ENCODE peak calls at places on chromosomes 4 and X, in six cellular contexts. J is CD8-positive, alpha-beta T cell; U is ovary; K is fibroblast of mammary gland; C is Peyer's patch; A is fibroblast of the aortic adventitia. Z is an unnamed sample.

GRCh38 chr4:142840516-142841123 is 5.5 kb downstream of the INPP4B start:
- DNase-seq in J (no peak), U (no peak), K (peak), C (no peak), A (peak), Z (peak)

GRCh38 chr4:148515248-148515647 is 73.0 kb upstream of the NR3C2 start:
- DNase-seq in J (no peak), U (no peak), K (peak), C (no peak), A (peak), Z (no peak)

GRCh38 chr4:33494150-33494549 is 2750.2 kb downstream of the ARAP2 start:
- DNase-seq in J (no peak), U (no peak), K (peak), C (no peak), A (peak), Z (no peak)

GRCh38 chrX:69388526-69388925 is 115.6 kb upstream of the NALF2 start:
- DNase-seq in J (no peak), U (no peak), K (no peak), C (no peak), A (no peak), Z (no peak)

GRCh38 chr4:4248885-4249203 is 821 bp upstream of the TMEM128 start:
- DNase-seq in J (no peak), U (no peak), K (peak), C (no peak), A (no peak), Z (no peak)

GRCh38 chr4:177194906-177195305 is 114.8 kb upstream of the NEIL3 start:
- DNase-seq in J (no peak), U (no peak), K (no peak), C (no peak), A (peak), Z (no peak)

GRCh38 chr4:108060164-108060563 is 70.5 kb downstream of the HADH start:
- DNase-seq in J (no peak), U (no peak), K (peak), C (no peak), A (peak), Z (peak)

GRCh38 chrX:111914398-111915092 is 38.6 kb downstream of the TRPC5OS start:
- DNase-seq in J (no peak), U (no peak), K (peak), C (no peak), A (no peak), Z (no peak)

GRCh38 chr4:31104596-31104995 is 384.4 kb downstream of the PCDH7 start:
- DNase-seq in J (no peak), U (no peak), K (no peak), C (no peak), A (no peak), Z (no peak)

GRCh38 chr4:82469776-82470345 is 39.5 kb downstream of the ENOPH1 start:
- DNase-seq in J (no peak), U (no peak), K (peak), C (no peak), A (peak), Z (no peak)

GRCh38 chrX:989959-990510 is 222.4 kb downstream of the CRLF2 start:
- DNase-seq in J (no peak), U (peak), K (peak), C (peak), A (peak), Z (peak)

GRCh38 chr4:186939766-186940165 is 216.1 kb upstream of the FAT1 start:
- DNase-seq in J (no peak), U (no peak), K (no peak), C (no peak), A (no peak), Z (no peak)

GRCh38 chr4:109434007-109434792 is 585 bp downstream of the SEC24B start:
- DNase-seq in J (peak), U (peak), K (peak), C (peak), A (peak), Z (peak)

GRCh38 chr4:76607266-76607799 is 172.3 kb downstream of the SHROOM3 start:
- DNase-seq in J (no peak), U (no peak), K (no peak), C (no peak), A (no peak), Z (peak)

GRCh38 chr4:53591372-53591892 is at the start of gene LNX1:
- DNase-seq in J (no peak), U (no peak), K (no peak), C (peak), A (no peak), Z (no peak)

GRCh38 chrX:38768079-38768478 is 33.2 kb upstream of the MID1IP1 start:
- DNase-seq in J (no peak), U (no peak), K (peak), C (no peak), A (peak), Z (peak)

GRCh38 chr4:158821228-158822009 is 52.6 kb downstream of the FNIP2 start:
- DNase-seq in J (no peak), U (no peak), K (peak), C (no peak), A (peak), Z (peak)

GRCh38 chr4:51836531-51836930 is 6.4 kb upstream of the DCUN1D4 start:
- DNase-seq in J (no peak), U (no peak), K (peak), C (no peak), A (no peak), Z (no peak)

GRCh38 chr4:14919785-14920184 is 82.5 kb upstream of the CPEB2 start:
- DNase-seq in J (no peak), U (no peak), K (no peak), C (no peak), A (no peak), Z (no peak)

GRCh38 chr4:39718366-39719323 is 20.7 kb downstream of the UBE2K start:
- DNase-seq in J (no peak), U (no peak), K (no peak), C (no peak), A (no peak), Z (peak)

GRCh38 chrX:107773206-107773605 is 2.4 kb downstream of the TSC22D3 start:
- DNase-seq in J (no peak), U (no peak), K (no peak), C (no peak), A (no peak), Z (no peak)

GRCh38 chr4:84800256-84800655 is 166.2 kb downstream of the WDFY3 start:
- DNase-seq in J (no peak), U (no peak), K (peak), C (no peak), A (no peak), Z (no peak)

GRCh38 chrX:13669246-13669689 is 16.3 kb downstream of the TCEANC start:
- DNase-seq in J (no peak), U (peak), K (peak), C (peak), A (peak), Z (peak)

GRCh38 chrX:46912098-46912672 is at the start of gene JADE3:
- DNase-seq in J (no peak), U (peak), K (peak), C (peak), A (peak), Z (peak)

GRCh38 chr4:98728433-98728832 is 70.0 kb upstream of the TSPAN5 start:
- DNase-seq in J (peak), U (no peak), K (peak), C (no peak), A (peak), Z (no peak)
- H3K4me3 ChIP-seq in J (no peak), U (no peak), K (no peak), C (no peak), A (no peak), Z (no peak)

GRCh38 chr4:113762061-113762850 is 718 bp upstream of the CAMK2D start:
- DNase-seq in J (peak), U (peak), K (peak), C (peak), A (peak), Z (peak)

GRCh38 chr4:113760094-113760851 is 1.3 kb downstream of the CAMK2D start:
- DNase-seq in J (peak), U (peak), K (peak), C (peak), A (peak), Z (peak)

GRCh38 chr4:113760852-113761681 is 471 bp downstream of the CAMK2D start:
- DNase-seq in J (peak), U (peak), K (peak), C (peak), A (peak), Z (peak)

GRCh38 chr4:113762851-113763172 is 1.3 kb upstream of the CAMK2D start:
- DNase-seq in J (no peak), U (no peak), K (no peak), C (no peak), A (no peak), Z (no peak)

DNA sequence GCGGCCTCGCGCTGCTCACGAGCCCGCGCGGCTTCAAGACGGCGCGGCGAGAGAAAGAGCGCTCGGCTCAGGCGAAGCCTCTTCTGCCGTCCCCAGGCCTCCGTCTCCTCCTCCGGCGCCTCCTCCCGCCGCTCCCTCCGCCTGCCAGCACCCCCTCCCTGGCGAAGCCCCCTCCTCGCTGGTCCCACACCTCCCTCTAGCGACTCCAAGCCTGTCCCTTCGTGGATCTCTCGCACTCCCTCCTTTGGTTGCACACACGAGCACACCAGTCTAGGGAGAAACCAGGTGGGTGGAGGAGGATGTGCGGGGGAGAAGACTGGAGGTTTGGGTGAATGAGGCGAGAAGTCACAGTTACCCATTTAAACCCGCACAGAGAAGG is at the start of gene CAMK2D:
- DNase-seq in J (peak), U (peak), K (peak), C (peak), A (peak), Z (peak)
- TF ChIP-seq CTCF in J (no peak), U (peak), K (peak), C (peak), A (peak), Z (peak)

GRCh38 chrX:40166582-40166981 is 68.8 kb upstream of the BCOR start:
- DNase-seq in J (no peak), U (peak), K (peak), C (no peak), A (peak), Z (no peak)

GRCh38 chrX:40167240-40168182 is 69.8 kb upstream of the BCOR start:
- DNase-seq in J (no peak), U (peak), K (no peak), C (no peak), A (no peak), Z (no peak)

GRCh38 chrX:40165861-40166260 is 68.1 kb upstream of the BCOR start:
- DNase-seq in J (no peak), U (no peak), K (no peak), C (no peak), A (no peak), Z (no peak)

GRCh38 chrX:40169193-40170086 is 71.7 kb upstream of the BCOR start:
- DNase-seq in J (peak), U (peak), K (no peak), C (peak), A (no peak), Z (peak)

GRCh38 chrX:40168183-40169015 is 70.6 kb upstream of the BCOR start:
- DNase-seq in J (no peak), U (peak), K (no peak), C (no peak), A (no peak), Z (no peak)
- H3K4me3 ChIP-seq in J (no peak), U (peak), K (no peak), C (peak), A (no peak), Z (no peak)

GRCh38 chr4:26823583-26823982 is 37.1 kb upstream of the STIM2 start:
- DNase-seq in J (no peak), U (no peak), K (no peak), C (no peak), A (no peak), Z (no peak)

GRCh38 chr4:26820346-26820745 is 40.3 kb upstream of the STIM2 start:
- DNase-seq in J (no peak), U (no peak), K (no peak), C (no peak), A (no peak), Z (no peak)

GRCh38 chr4:26819478-26819877 is 41.2 kb upstream of the STIM2 start:
- DNase-seq in J (no peak), U (no peak), K (no peak), C (no peak), A (no peak), Z (peak)

GRCh38 chr4:26822546-26822945 is 38.1 kb upstream of the STIM2 start:
- DNase-seq in J (no peak), U (no peak), K (no peak), C (no peak), A (no peak), Z (peak)

GRCh38 chr4:26821677-26822503 is 38.8 kb upstream of the STIM2 start:
- DNase-seq in J (no peak), U (no peak), K (no peak), C (no peak), A (no peak), Z (no peak)
- TF ChIP-seq CTCF in J (no peak), U (no peak), K (no peak), C (no peak), A (no peak), Z (no peak)

DNA sequence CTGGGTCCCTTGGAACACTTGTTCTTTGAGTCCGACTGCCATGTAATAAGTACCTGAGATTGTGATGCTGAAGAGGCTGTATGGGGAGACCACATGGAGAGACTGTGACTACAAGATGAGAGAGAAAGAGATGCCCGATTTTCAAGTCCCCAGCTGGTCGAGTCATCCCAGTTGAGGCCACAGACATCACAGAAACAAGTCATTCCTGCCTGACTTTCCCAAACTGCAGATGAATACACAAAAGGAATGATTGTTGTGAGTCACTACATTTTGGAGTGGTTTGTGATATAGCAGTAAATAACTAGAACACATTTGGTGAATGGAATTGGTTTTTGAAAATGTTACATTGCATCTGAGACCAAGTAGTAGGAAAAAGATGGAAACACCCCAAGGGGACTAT is 9.0 kb upstream of the YIPF7 start:
- DNase-seq in J (no peak), U (no peak), K (peak), C (no peak), A (no peak), Z (no peak)
- H3K4me3 ChIP-seq in J (no peak), U (no peak), K (no peak), C (no peak), A (no peak), Z (no peak)

Z was measured in GM12865.